ENCODE peak calls at places on chromosomes 7 and 10, in four cellular contexts. A is HCT116; F is stimulated activated CD8-positive, alpha-beta memory T cell treated with anti-CD3 and anti-CD28 coated beads, Interleukin-4, amount 100 ng/mL, for 24 hours; S is GM04503. Z is an unnamed sample.

GRCh38 chr10:77195101-77195500 is 442.5 kb downstream of the KCNMA1 start:
- DNase-seq in S (peak), A (no peak), F (no peak), Z (peak)

GRCh38 chr7:104956753-104957450 is 57.1 kb upstream of the KMT2E start:
- DNase-seq in F (no peak), A (no peak), S (peak), Z (no peak)

GRCh38 chr7:46165281-46165680 is 244.2 kb upstream of the IGFBP3 start:
- DNase-seq in F (no peak), S (no peak), A (no peak), Z (no peak)

GRCh38 chr10:44968101-44968886 is 8.7 kb downstream of the RASSF4 start:
- DNase-seq in S (no peak), F (no peak), A (no peak), Z (no peak)

GRCh38 chr7:152588350-152588749 is 87.6 kb downstream of the XRCC2 start:
- DNase-seq in S (peak), F (no peak), A (no peak), Z (peak)

GRCh38 chr10:44513592-44513991 is 128.7 kb upstream of the CXCL12 start:
- DNase-seq in S (peak), A (no peak), F (no peak), Z (no peak)

GRCh38 chr10:62233494-62234283 is 35.0 kb downstream of the RTKN2 start:
- DNase-seq in F (no peak), S (no peak), A (no peak), Z (no peak)

GRCh38 chr7:13834328-13834761 is 155.1 kb downstream of the ETV1 start:
- DNase-seq in S (no peak), A (no peak), F (no peak), Z (no peak)

GRCh38 chr7:12030116-12030515 is 181.0 kb upstream of the TMEM106B start:
- DNase-seq in F (no peak), A (no peak), S (no peak), Z (no peak)

GRCh38 chr7:156029460-156030007 is 217.3 kb upstream of the SHH start:
- DNase-seq in S (no peak), F (no peak), A (no peak), Z (no peak)

GRCh38 chr7:129376778-129377700 is 57.2 kb upstream of the STRIP2 start:
- DNase-seq in F (no peak), S (no peak), A (no peak), Z (peak)

GRCh38 chr10:128077155-128077875 is 48.9 kb downstream of the MKI67 start:
- DNase-seq in F (no peak), S (no peak), A (no peak), Z (no peak)

GRCh38 chr10:101066146-101066889 is 4.5 kb downstream of the KAZALD1 start:
- DNase-seq in F (no peak), A (peak), S (no peak), Z (peak)

GRCh38 chr10:5571826-5572225 is 47.1 kb downstream of the CALML3 start:
- DNase-seq in F (no peak), S (no peak), A (no peak), Z (no peak)

GRCh38 chr10:77768046-77768445 is 130.4 kb upstream of the KCNMA1 start:
- DNase-seq in F (no peak), A (no peak), S (no peak), Z (no peak)